ENCODE peak calls at places on chromosomes 7 and 10, in six cellular contexts. Q, H, T, P, V and O are unnamed samples.
A peak's percentile ranks its signal among the peaks of the same experiment; 100 is the strongest.

GRCh38 chr7:31116615-31117014 is 64.5 kb downstream of the ADCYAP1R1 start:
- DNase-seq in H (no peak), Q (no peak), P (no peak), V (no peak), T (no peak), O (no peak)

GRCh38 chr10:58299580-58299979 is 30.6 kb downstream of the CISD1 start:
- DNase-seq in T (peak; percentile 3), P (peak; percentile 24), V (peak; percentile 73), Q (peak; percentile 54), H (peak; percentile 34), O (peak; percentile 16)

GRCh38 chr7:123748734-123749536 is at the start of gene WASL:
- DNase-seq in P (peak; percentile 86), H (peak; percentile 97), Q (peak; percentile 95), T (peak; percentile 86), V (peak; percentile 97), O (peak; percentile 84)

GRCh38 chr10:114855776-114856543 is 34.4 kb downstream of the FHIP2A start:
- DNase-seq in V (peak; percentile 52), H (no peak), P (no peak), Q (no peak), T (no peak), O (no peak)

GRCh38 chr10:109956454-109957091 is 33.3 kb upstream of the XPNPEP1 start:
- DNase-seq in Q (peak; percentile 15), T (no peak), V (no peak), H (peak; percentile 80), P (peak; percentile 48), O (peak; percentile 40)

GRCh38 chr10:75305675-75306074 is 69.9 kb upstream of the COMTD1 start:
- DNase-seq in V (no peak), H (no peak), P (no peak), Q (no peak), T (no peak), O (no peak)

GRCh38 chr10:131531265-131532190 is 220.0 kb upstream of the TCERG1L start:
- DNase-seq in Q (no peak), P (no peak), V (no peak), H (no peak), T (no peak), O (no peak)

GRCh38 chr10:11035318-11035920 is 17.7 kb downstream of the CELF2 start:
- DNase-seq in T (no peak), P (peak; percentile 17), V (peak; percentile 70), H (peak; percentile 42), Q (no peak), O (no peak)

GRCh38 chr7:11786186-11786585 is 45.8 kb downstream of the THSD7A start:
- DNase-seq in V (peak; percentile 91), Q (no peak), H (peak; percentile 29), T (no peak), P (no peak), O (peak; percentile 18)

GRCh38 chr7:134827889-134828288 is 48.5 kb downstream of the CALD1 start:
- DNase-seq in H (no peak), Q (no peak), P (no peak), T (no peak), V (peak; percentile 77), O (no peak)

GRCh38 chr10:129531195-129531968 is 64.3 kb downstream of the MGMT start:
- DNase-seq in Q (no peak), H (peak; percentile 23), T (no peak), V (peak; percentile 83), P (peak; percentile 39), O (no peak)

GRCh38 chr7:33379891-33380525 is 250.6 kb downstream of the BBS9 start:
- DNase-seq in Q (no peak), T (no peak), V (no peak), P (no peak), H (no peak), O (no peak)

GRCh38 chr7:149150981-149151380 is 3.7 kb downstream of the ZNF398 start:
- DNase-seq in P (no peak), H (no peak), T (no peak), Q (no peak), V (no peak), O (no peak)

GRCh38 chr10:63885159-63885558 is 364.0 kb downstream of the REEP3 start:
- DNase-seq in P (no peak), H (no peak), V (no peak), Q (no peak), T (no peak), O (no peak)

GRCh38 chr10:47045331-47045861 is 134.2 kb downstream of the PTPN20 start:
- DNase-seq in T (no peak), P (no peak), V (no peak), H (no peak), Q (no peak), O (no peak)

GRCh38 chr7:35007768-35008167 is 29.5 kb downstream of the DPY19L1 start:
- DNase-seq in Q (no peak), P (no peak), H (no peak), T (no peak), V (no peak), O (no peak)

GRCh38 chr10:75428434-75429158 is 2.8 kb upstream of the LRMDA start:
- DNase-seq in P (no peak), V (no peak), Q (no peak), T (no peak), H (no peak), O (no peak)

GRCh38 chr7:2921748-2922147 is 77.6 kb upstream of the GNA12 start:
- DNase-seq in V (no peak), P (no peak), H (peak; percentile 51), T (no peak), Q (peak; percentile 30), O (no peak)

GRCh38 chr7:55774327-55775050 is 88.1 kb downstream of the SEPTIN14 start:
- DNase-seq in Q (no peak), H (peak; percentile 61), V (peak; percentile 47), P (no peak), T (peak; percentile 5), O (no peak)

GRCh38 chr10:44932338-44933116 is 21.4 kb downstream of the TMEM72 start:
- DNase-seq in Q (peak; percentile 95), H (peak; percentile 94), T (peak; percentile 68), V (peak; percentile 93), P (peak; percentile 79), O (peak; percentile 55)

GRCh38 chr7:130878785-130879184 is 144.8 kb upstream of the KLF14 start:
- DNase-seq in V (peak; percentile 70), Q (no peak), T (no peak), P (no peak), H (no peak), O (no peak)

GRCh38 chr10:68251625-68252275 is 19.8 kb upstream of the ATOH7 start:
- DNase-seq in T (no peak), P (no peak), V (no peak), H (no peak), Q (no peak), O (no peak)

GRCh38 chr7:133910761-133911160 is 216.4 kb upstream of the LRGUK start:
- DNase-seq in H (no peak), Q (no peak), V (no peak), P (no peak), T (no peak), O (no peak)

GRCh38 chr10:58844680-58845079 is 331.8 kb upstream of the PHYHIPL start:
- DNase-seq in V (no peak), H (no peak), P (no peak), Q (no peak), T (no peak), O (no peak)

GRCh38 chr7:44393238-44394111 is 68.1 kb upstream of the CAMK2B start:
- DNase-seq in V (no peak), T (no peak), P (no peak), H (no peak), Q (no peak), O (no peak)

GRCh38 chr10:103067951-103068350 is 125.1 kb downstream of the NT5C2 start:
- DNase-seq in T (no peak), Q (no peak), H (no peak), V (no peak), P (no peak), O (no peak)

GRCh38 chr7:34463830-34464229 is 194.2 kb upstream of the NPSR1 start:
- DNase-seq in V (peak; percentile 27), Q (no peak), T (no peak), H (peak; percentile 66), P (no peak), O (no peak)

GRCh38 chr7:3943779-3944520 is 642.9 kb downstream of the SDK1 start:
- DNase-seq in P (no peak), T (no peak), V (no peak), Q (no peak), H (no peak), O (no peak)

GRCh38 chr10:6014241-6014761 is 37.0 kb upstream of the IL15RA start:
- DNase-seq in V (peak; percentile 62), T (peak; percentile 4), H (peak; percentile 47), Q (peak; percentile 47), P (peak; percentile 48), O (peak; percentile 42)

GRCh38 chr10:12774219-12774894 is 227.2 kb downstream of the CCDC3 start:
- DNase-seq in T (no peak), H (peak; percentile 64), P (no peak), V (no peak), Q (no peak), O (no peak)

GRCh38 chr10:89346264-89346971 is 18.6 kb downstream of the IFIT3 start:
- DNase-seq in Q (no peak), P (no peak), H (no peak), T (no peak), V (no peak), O (peak; percentile 9)

GRCh38 chr7:129193892-129194291 is 5.5 kb downstream of the SMO start:
- DNase-seq in P (no peak), T (no peak), H (no peak), Q (no peak), V (no peak), O (no peak)